ENCODE peak calls at places on chromosomes 6 and 20, in seven cellular contexts. D, L, G, E, I, R and Q are unnamed samples.
A peak's percentile ranks its signal among the peaks of the same experiment; 100 is the strongest.

GRCh38 chr20:50189681-50190250 is 864 bp upstream of the CEBPB start:
- DNase-seq in D (no peak), L (peak; percentile 37), G (peak; percentile 42), E (no peak), I (no peak), R (peak; percentile 23), Q (no peak)

GRCh38 chr20:45342863-45343444 is 5.3 kb downstream of the SDC4 start:
- DNase-seq in D (no peak), L (no peak), G (no peak), E (no peak), I (no peak), R (no peak), Q (no peak)

GRCh38 chr20:43751167-43752050 is 24.6 kb upstream of the GTSF1L start:
- DNase-seq in D (peak; percentile 86), L (peak; percentile 51), G (no peak), E (peak; percentile 66), I (peak; percentile 91), R (no peak), Q (peak; percentile 62)

GRCh38 chr6:111985202-111985731 is 68.6 kb upstream of the CCN6 start:
- DNase-seq in D (no peak), L (peak; percentile 65), G (peak; percentile 17), E (no peak), I (peak; percentile 99), R (no peak), Q (peak; percentile 79)

GRCh38 chr6:81987293-81987692 is 234.8 kb upstream of the TENT5A start:
- DNase-seq in D (no peak), L (no peak), G (no peak), E (no peak), I (no peak), R (no peak), Q (no peak)

GRCh38 chr6:1608222-1608975 is 1.3 kb upstream of the FOXC1 start:
- DNase-seq in D (no peak), L (no peak), G (no peak), E (no peak), I (no peak), R (peak; percentile 50), Q (no peak)

GRCh38 chr20:19070681-19071441 is 141.6 kb upstream of the SLC24A3 start:
- DNase-seq in D (no peak), L (no peak), G (no peak), E (no peak), I (no peak), R (no peak), Q (no peak)

GRCh38 chr20:15930324-15931305 is 642.6 kb downstream of the KIF16B start:
- DNase-seq in D (no peak), L (no peak), G (no peak), E (no peak), I (no peak), R (peak; percentile 47), Q (peak; percentile 5)

GRCh38 chr6:62623851-62624532 is 338.0 kb upstream of the KHDRBS2 start:
- DNase-seq in D (no peak), L (no peak), G (no peak), E (no peak), I (no peak), R (no peak), Q (no peak)

GRCh38 chr6:42182101-42182500 is 8.9 kb downstream of the GUCA1A start:
- DNase-seq in D (no peak), L (no peak), G (no peak), E (no peak), I (no peak), R (no peak), Q (no peak)

GRCh38 chr20:62723351-62723750 is 14.7 kb downstream of the NTSR1 start:
- DNase-seq in D (no peak), L (no peak), G (no peak), E (no peak), I (peak; percentile 61), R (no peak), Q (no peak)

GRCh38 chr6:36154286-36154685 is 24.0 kb downstream of the MAPK13 start:
- DNase-seq in D (no peak), L (peak; percentile 65), G (no peak), E (no peak), I (no peak), R (no peak), Q (no peak)

GRCh38 chr20:2942439-2942838 is 69.2 kb downstream of the PTPRA start:
- DNase-seq in D (no peak), L (no peak), G (no peak), E (no peak), I (peak; percentile 44), R (no peak), Q (no peak)

GRCh38 chr6:160030103-160030502 is 61.2 kb downstream of the IGF2R start:
- DNase-seq in D (no peak), L (peak; percentile 1), G (no peak), E (peak; percentile 89), I (peak; percentile 96), R (peak; percentile 80), Q (peak; percentile 84)

GRCh38 chr6:122696853-122697252 is 82.7 kb upstream of the FABP7 start:
- DNase-seq in D (no peak), L (peak; percentile 67), G (no peak), E (no peak), I (peak; percentile 87), R (no peak), Q (no peak)

GRCh38 chr6:48061630-48062029 is 49.4 kb downstream of the PTCHD4 start:
- DNase-seq in D (no peak), L (no peak), G (no peak), E (no peak), I (peak; percentile 35), R (no peak), Q (no peak)

GRCh38 chr20:38645318-38645717 is 43.7 kb downstream of the ARHGAP40 start:
- DNase-seq in D (no peak), L (no peak), G (no peak), E (no peak), I (no peak), R (no peak), Q (no peak)

GRCh38 chr6:170032197-170032596 is 258.7 kb downstream of the DLL1 start:
- DNase-seq in D (no peak), L (no peak), G (no peak), E (no peak), I (no peak), R (no peak), Q (no peak)

GRCh38 chr20:45407783-45408645 is at the start of gene DBNDD2:
- DNase-seq in D (no peak), L (no peak), G (no peak), E (no peak), I (no peak), R (no peak), Q (no peak)

GRCh38 chr6:138485586-138486248 is 13.6 kb downstream of the NHSL1 start:
- DNase-seq in D (no peak), L (no peak), G (no peak), E (no peak), I (no peak), R (peak; percentile 47), Q (no peak)

GRCh38 chr6:12419626-12420272 is 129.6 kb downstream of the EDN1 start:
- DNase-seq in D (no peak), L (no peak), G (no peak), E (no peak), I (no peak), R (no peak), Q (no peak)

GRCh38 chr6:154606457-154606856 is 96.0 kb upstream of the CNKSR3 start:
- DNase-seq in D (peak; percentile 77), L (no peak), G (no peak), E (no peak), I (no peak), R (no peak), Q (no peak)

GRCh38 chr6:130037207-130037811 is 18.9 kb downstream of the L3MBTL3 start:
- DNase-seq in D (no peak), L (no peak), G (no peak), E (no peak), I (no peak), R (no peak), Q (no peak)

GRCh38 chr20:13930246-13930645 is 60.2 kb downstream of the SEL1L2 start:
- DNase-seq in D (no peak), L (peak; percentile 67), G (no peak), E (no peak), I (no peak), R (no peak), Q (no peak)

GRCh38 chr20:45872626-45873025 is 8.4 kb upstream of the ZSWIM1 start:
- DNase-seq in D (no peak), L (peak; percentile 41), G (no peak), E (no peak), I (no peak), R (no peak), Q (no peak)

GRCh38 chr6:166736606-166737005 is 109.6 kb upstream of the RPS6KA2 start:
- DNase-seq in D (no peak), L (no peak), G (no peak), E (no peak), I (peak; percentile 77), R (no peak), Q (peak; percentile 42)

GRCh38 chr6:44563397-44563796 is 175.9 kb downstream of the CDC5L start:
- DNase-seq in D (no peak), L (no peak), G (no peak), E (no peak), I (peak; percentile 29), R (no peak), Q (no peak)

GRCh38 chr20:12243327-12243726 is 325.6 kb downstream of the BTBD3 start:
- DNase-seq in D (no peak), L (no peak), G (no peak), E (no peak), I (no peak), R (no peak), Q (no peak)

GRCh38 chr6:93104195-93104817 is 315.1 kb downstream of the EPHA7 start:
- DNase-seq in D (no peak), L (no peak), G (no peak), E (no peak), I (no peak), R (peak; percentile 81), Q (no peak)

GRCh38 chr6:4225207-4225872 is 90.0 kb upstream of the ECI2 start:
- DNase-seq in D (no peak), L (no peak), G (peak; percentile 52), E (no peak), I (peak; percentile 6), R (peak; percentile 50), Q (no peak)

GRCh38 chr6:390914-391558 is 516 bp upstream of the IRF4 start:
- DNase-seq in D (peak; percentile 81), L (no peak), G (no peak), E (no peak), I (no peak), R (peak; percentile 68), Q (no peak)
- TF ChIP-seq CTCF in D (peak; percentile 17), L (no peak), G (no peak), E (no peak), I (no peak), R (no peak), Q (no peak)

GRCh38 chr6:90082847-90083246 is 188.6 kb downstream of the GJA10 start:
- DNase-seq in D (no peak), L (no peak), G (no peak), E (no peak), I (no peak), R (no peak), Q (no peak)
- TF ChIP-seq CTCF in D (no peak), L (no peak), G (no peak), E (no peak), I (no peak), R (no peak), Q (no peak)

GRCh38 chr20:54320148-54320607 is 112.3 kb downstream of the PFDN4 start:
- DNase-seq in D (no peak), L (no peak), G (no peak), E (no peak), I (peak; percentile 4), R (peak; percentile 7), Q (no peak)
- TF ChIP-seq CTCF in D (no peak), L (no peak), G (no peak), E (no peak), I (no peak), R (no peak), Q (no peak)

GRCh38 chr6:45789238-45789637 is 226.4 kb downstream of the CLIC5 start:
- DNase-seq in D (no peak), L (no peak), G (no peak), E (no peak), I (no peak), R (no peak), Q (no peak)
- TF ChIP-seq CTCF in D (no peak), L (no peak), G (no peak), E (no peak), I (no peak), R (no peak), Q (no peak)